ENCODE peak calls at places on chromosomes 6 and 20, in seven cellular contexts. L is type B pancreatic cell; B is NCI-H1048; W is NB4; A is AG10803; J is NCI-H1417; N is stimulated activated CD8-positive, alpha-beta memory T cell treated with anti-CD3 and anti-CD28 coated beads, Interleukin-4, amount 100 ng/mL, for 48 hours. R is an unnamed sample.

GRCh38 chr20:13302647-13303425 is 81.8 kb downstream of the ISM1 start:
- DNase-seq in L (no peak), B (no peak), W (peak), A (peak), J (peak), N (peak), R (peak)

GRCh38 chr6:113347420-113347819 is 509.7 kb upstream of the MARCKS start:
- DNase-seq in L (no peak), B (no peak), W (no peak), A (no peak), J (no peak), N (no peak), R (peak)

GRCh38 chr6:71585472-71585871 is 296.9 kb downstream of the OGFRL1 start:
- DNase-seq in L (no peak), B (no peak), W (no peak), A (no peak), J (no peak), N (no peak), R (no peak)

GRCh38 chr6:125732398-125732797 is 17.0 kb upstream of the HEY2 start:
- DNase-seq in L (no peak), B (no peak), W (no peak), A (no peak), J (no peak), N (no peak), R (no peak)

GRCh38 chr6:38489951-38490350 is 149.8 kb downstream of the BTBD9 start:
- DNase-seq in L (no peak), B (no peak), W (no peak), A (peak), J (no peak), N (no peak), R (peak)

GRCh38 chr6:52049252-52050050 is 38.0 kb downstream of the PKHD1 start:
- DNase-seq in L (no peak), B (no peak), W (peak), A (peak), J (peak), N (no peak), R (peak)

GRCh38 chr6:162856885-162857284 is 129.1 kb downstream of the PACRG start:
- DNase-seq in L (no peak), B (no peak), W (peak), A (peak), J (no peak), N (no peak), R (peak)

GRCh38 chr6:44194326-44194725 is 22.4 kb upstream of the MYMX start:
- DNase-seq in L (no peak), B (no peak), W (no peak), A (no peak), J (no peak), N (no peak), R (no peak)

GRCh38 chr20:21548390-21549035 is 34.6 kb upstream of the NKX2-2 start:
- DNase-seq in L (peak), B (no peak), W (no peak), A (no peak), J (peak), N (no peak), R (no peak)